ENCODE peak calls at places on chromosomes 16 and 17, in seven cellular contexts. One of them, this sample, is unnamed.

GRCh38 chr17:75124041-75124818 is 7.3 kb downstream of the NT5C start:
- DNase-seq in activated CD8-positive, alpha-beta memory T cell treated with anti-CD3 and anti-CD28 coated beads for 1 hour: no peak
- DNase-seq in uterus: no peak
- DNase-seq in fibroblast of lung: peak; percentile 65
- DNase-seq in stimulated activated CD4-positive, alpha-beta T cell treated with anti-CD3 and anti-CD28 coated beads, Interleukin-4, amount 100 ng/mL, for 4 hours: peak; percentile 82
- DNase-seq in renal cortical epithelial cell: peak; percentile 92
- DNase-seq in stomach: peak; percentile 88
- DNase-seq in this sample: no peak

GRCh38 chr16:51404386-51404785 is 253.3 kb upstream of the SALL1 start:
- DNase-seq in activated CD8-positive, alpha-beta memory T cell treated with anti-CD3 and anti-CD28 coated beads for 1 hour: no peak
- DNase-seq in uterus: no peak
- DNase-seq in fibroblast of lung: peak; percentile 5
- DNase-seq in stimulated activated CD4-positive, alpha-beta T cell treated with anti-CD3 and anti-CD28 coated beads, Interleukin-4, amount 100 ng/mL, for 4 hours: no peak
- DNase-seq in renal cortical epithelial cell: peak; percentile 93
- DNase-seq in stomach: no peak
- DNase-seq in this sample: no peak

GRCh38 chr17:44247346-44248219 is 20.4 kb downstream of the SLC4A1 start:
- DNase-seq in activated CD8-positive, alpha-beta memory T cell treated with anti-CD3 and anti-CD28 coated beads for 1 hour: no peak
- DNase-seq in uterus: peak; percentile 25
- DNase-seq in fibroblast of lung: no peak
- DNase-seq in stimulated activated CD4-positive, alpha-beta T cell treated with anti-CD3 and anti-CD28 coated beads, Interleukin-4, amount 100 ng/mL, for 4 hours: no peak
- DNase-seq in renal cortical epithelial cell: no peak
- DNase-seq in stomach: peak; percentile 34
- DNase-seq in this sample: no peak

GRCh38 chr17:29240477-29240876 is 6.2 kb upstream of the CRYBA1 start:
- DNase-seq in activated CD8-positive, alpha-beta memory T cell treated with anti-CD3 and anti-CD28 coated beads for 1 hour: no peak
- DNase-seq in uterus: no peak
- DNase-seq in fibroblast of lung: no peak
- DNase-seq in stimulated activated CD4-positive, alpha-beta T cell treated with anti-CD3 and anti-CD28 coated beads, Interleukin-4, amount 100 ng/mL, for 4 hours: no peak
- DNase-seq in renal cortical epithelial cell: no peak
- DNase-seq in stomach: no peak
- DNase-seq in this sample: no peak

GRCh38 chr17:27420211-27420950 is 35.9 kb upstream of the KSR1 start:
- DNase-seq in activated CD8-positive, alpha-beta memory T cell treated with anti-CD3 and anti-CD28 coated beads for 1 hour: no peak
- DNase-seq in uterus: no peak
- DNase-seq in fibroblast of lung: no peak
- DNase-seq in stimulated activated CD4-positive, alpha-beta T cell treated with anti-CD3 and anti-CD28 coated beads, Interleukin-4, amount 100 ng/mL, for 4 hours: no peak
- DNase-seq in renal cortical epithelial cell: no peak
- DNase-seq in stomach: no peak
- DNase-seq in this sample: no peak

GRCh38 chr16:88700636-88701482 is 5.3 kb downstream of the RNF166 start:
- DNase-seq in activated CD8-positive, alpha-beta memory T cell treated with anti-CD3 and anti-CD28 coated beads for 1 hour: peak; percentile 94
- DNase-seq in uterus: peak; percentile 62
- DNase-seq in fibroblast of lung: peak; percentile 77
- DNase-seq in stimulated activated CD4-positive, alpha-beta T cell treated with anti-CD3 and anti-CD28 coated beads, Interleukin-4, amount 100 ng/mL, for 4 hours: peak; percentile 95
- DNase-seq in renal cortical epithelial cell: peak; percentile 42
- DNase-seq in stomach: peak; percentile 85
- DNase-seq in this sample: no peak

GRCh38 chr16:31134625-31135534 is 647 bp downstream of the PRSS8 start:
- DNase-seq in activated CD8-positive, alpha-beta memory T cell treated with anti-CD3 and anti-CD28 coated beads for 1 hour: no peak
- DNase-seq in uterus: no peak
- DNase-seq in fibroblast of lung: peak; percentile 8
- DNase-seq in stimulated activated CD4-positive, alpha-beta T cell treated with anti-CD3 and anti-CD28 coated beads, Interleukin-4, amount 100 ng/mL, for 4 hours: no peak
- DNase-seq in renal cortical epithelial cell: peak; percentile 38
- DNase-seq in stomach: peak; percentile 78
- DNase-seq in this sample: no peak

GRCh38 chr16:48492131-48492530 is 106.9 kb upstream of the SIAH1 start:
- DNase-seq in activated CD8-positive, alpha-beta memory T cell treated with anti-CD3 and anti-CD28 coated beads for 1 hour: no peak
- DNase-seq in uterus: no peak
- DNase-seq in fibroblast of lung: peak; percentile 96
- DNase-seq in stimulated activated CD4-positive, alpha-beta T cell treated with anti-CD3 and anti-CD28 coated beads, Interleukin-4, amount 100 ng/mL, for 4 hours: no peak
- DNase-seq in renal cortical epithelial cell: peak; percentile 26
- DNase-seq in stomach: no peak
- DNase-seq in this sample: no peak

GRCh38 chr17:15303851-15304250 is 37.5 kb downstream of the TEKT3 start:
- DNase-seq in activated CD8-positive, alpha-beta memory T cell treated with anti-CD3 and anti-CD28 coated beads for 1 hour: no peak
- DNase-seq in uterus: no peak
- DNase-seq in fibroblast of lung: no peak
- DNase-seq in stimulated activated CD4-positive, alpha-beta T cell treated with anti-CD3 and anti-CD28 coated beads, Interleukin-4, amount 100 ng/mL, for 4 hours: no peak
- DNase-seq in renal cortical epithelial cell: no peak
- DNase-seq in stomach: no peak
- DNase-seq in this sample: no peak

GRCh38 chr17:74491645-74492044 is 25.2 kb downstream of the CD300A start:
- DNase-seq in activated CD8-positive, alpha-beta memory T cell treated with anti-CD3 and anti-CD28 coated beads for 1 hour: no peak
- DNase-seq in uterus: no peak
- DNase-seq in fibroblast of lung: no peak
- DNase-seq in stimulated activated CD4-positive, alpha-beta T cell treated with anti-CD3 and anti-CD28 coated beads, Interleukin-4, amount 100 ng/mL, for 4 hours: no peak
- DNase-seq in renal cortical epithelial cell: peak; percentile 26
- DNase-seq in stomach: no peak
- DNase-seq in this sample: no peak

GRCh38 chr17:33273743-33274410 is 19.2 kb downstream of the ASIC2 start:
- DNase-seq in activated CD8-positive, alpha-beta memory T cell treated with anti-CD3 and anti-CD28 coated beads for 1 hour: no peak
- DNase-seq in uterus: no peak
- DNase-seq in fibroblast of lung: no peak
- DNase-seq in stimulated activated CD4-positive, alpha-beta T cell treated with anti-CD3 and anti-CD28 coated beads, Interleukin-4, amount 100 ng/mL, for 4 hours: no peak
- DNase-seq in renal cortical epithelial cell: no peak
- DNase-seq in stomach: no peak
- DNase-seq in this sample: no peak

GRCh38 chr17:65123757-65124675 is 13.2 kb upstream of the RGS9 start:
- DNase-seq in activated CD8-positive, alpha-beta memory T cell treated with anti-CD3 and anti-CD28 coated beads for 1 hour: no peak
- DNase-seq in uterus: no peak
- DNase-seq in fibroblast of lung: peak; percentile 71
- DNase-seq in stimulated activated CD4-positive, alpha-beta T cell treated with anti-CD3 and anti-CD28 coated beads, Interleukin-4, amount 100 ng/mL, for 4 hours: no peak
- DNase-seq in renal cortical epithelial cell: no peak
- DNase-seq in stomach: no peak
- DNase-seq in this sample: no peak

GRCh38 chr17:7262192-7263070 is at the start of gene CLDN7:
- DNase-seq in activated CD8-positive, alpha-beta memory T cell treated with anti-CD3 and anti-CD28 coated beads for 1 hour: no peak
- DNase-seq in uterus: no peak
- DNase-seq in fibroblast of lung: no peak
- DNase-seq in stimulated activated CD4-positive, alpha-beta T cell treated with anti-CD3 and anti-CD28 coated beads, Interleukin-4, amount 100 ng/mL, for 4 hours: no peak
- DNase-seq in renal cortical epithelial cell: peak; percentile 30
- DNase-seq in stomach: peak; percentile 52
- DNase-seq in this sample: peak; percentile 86

GRCh38 chr17:74224959-74225725 is 11.8 kb downstream of the TTYH2 start:
- DNase-seq in activated CD8-positive, alpha-beta memory T cell treated with anti-CD3 and anti-CD28 coated beads for 1 hour: no peak
- DNase-seq in uterus: no peak
- DNase-seq in fibroblast of lung: no peak
- DNase-seq in stimulated activated CD4-positive, alpha-beta T cell treated with anti-CD3 and anti-CD28 coated beads, Interleukin-4, amount 100 ng/mL, for 4 hours: no peak
- DNase-seq in renal cortical epithelial cell: no peak
- DNase-seq in stomach: no peak
- DNase-seq in this sample: no peak

GRCh38 chr16:3529175-3529574 is 28.4 kb downstream of the CLUAP1 start:
- DNase-seq in activated CD8-positive, alpha-beta memory T cell treated with anti-CD3 and anti-CD28 coated beads for 1 hour: no peak
- DNase-seq in uterus: no peak
- DNase-seq in fibroblast of lung: no peak
- DNase-seq in stimulated activated CD4-positive, alpha-beta T cell treated with anti-CD3 and anti-CD28 coated beads, Interleukin-4, amount 100 ng/mL, for 4 hours: no peak
- DNase-seq in renal cortical epithelial cell: no peak
- DNase-seq in stomach: no peak
- DNase-seq in this sample: no peak

GRCh38 chr16:9258423-9259051 is 167.1 kb downstream of the HAPSTR1 start:
- DNase-seq in activated CD8-positive, alpha-beta memory T cell treated with anti-CD3 and anti-CD28 coated beads for 1 hour: no peak
- DNase-seq in uterus: no peak
- DNase-seq in fibroblast of lung: peak; percentile 5
- DNase-seq in stimulated activated CD4-positive, alpha-beta T cell treated with anti-CD3 and anti-CD28 coated beads, Interleukin-4, amount 100 ng/mL, for 4 hours: no peak
- DNase-seq in renal cortical epithelial cell: no peak
- DNase-seq in stomach: no peak
- DNase-seq in this sample: peak; percentile 41

GRCh38 chr17:979539-980405 is at the start of gene NXN:
- DNase-seq in activated CD8-positive, alpha-beta memory T cell treated with anti-CD3 and anti-CD28 coated beads for 1 hour: peak; percentile 74
- DNase-seq in uterus: peak; percentile 89
- DNase-seq in fibroblast of lung: peak; percentile 74
- DNase-seq in stimulated activated CD4-positive, alpha-beta T cell treated with anti-CD3 and anti-CD28 coated beads, Interleukin-4, amount 100 ng/mL, for 4 hours: peak; percentile 81
- DNase-seq in renal cortical epithelial cell: no peak
- DNase-seq in stomach: peak; percentile 91
- DNase-seq in this sample: peak; percentile 91

GRCh38 chr17:41602524-41602923 is 10.0 kb downstream of the KRT16 start:
- DNase-seq in activated CD8-positive, alpha-beta memory T cell treated with anti-CD3 and anti-CD28 coated beads for 1 hour: no peak
- DNase-seq in uterus: no peak
- DNase-seq in fibroblast of lung: no peak
- DNase-seq in stimulated activated CD4-positive, alpha-beta T cell treated with anti-CD3 and anti-CD28 coated beads, Interleukin-4, amount 100 ng/mL, for 4 hours: no peak
- DNase-seq in renal cortical epithelial cell: no peak
- DNase-seq in stomach: no peak
- DNase-seq in this sample: no peak

GRCh38 chr16:66616592-66616991 is 12.1 kb downstream of the CMTM3 start:
- DNase-seq in activated CD8-positive, alpha-beta memory T cell treated with anti-CD3 and anti-CD28 coated beads for 1 hour: no peak
- DNase-seq in uterus: no peak
- DNase-seq in fibroblast of lung: no peak
- DNase-seq in stimulated activated CD4-positive, alpha-beta T cell treated with anti-CD3 and anti-CD28 coated beads, Interleukin-4, amount 100 ng/mL, for 4 hours: no peak
- DNase-seq in renal cortical epithelial cell: no peak
- DNase-seq in stomach: no peak
- DNase-seq in this sample: no peak

GRCh38 chr16:15427648-15428239 is 6.6 kb upstream of the BMERB1 start:
- DNase-seq in activated CD8-positive, alpha-beta memory T cell treated with anti-CD3 and anti-CD28 coated beads for 1 hour: no peak
- DNase-seq in uterus: peak; percentile 83
- DNase-seq in fibroblast of lung: peak; percentile 90
- DNase-seq in stimulated activated CD4-positive, alpha-beta T cell treated with anti-CD3 and anti-CD28 coated beads, Interleukin-4, amount 100 ng/mL, for 4 hours: peak; percentile 54
- DNase-seq in renal cortical epithelial cell: peak; percentile 60
- DNase-seq in stomach: peak; percentile 62
- DNase-seq in this sample: no peak

GRCh38 chr17:66957951-66958579 is 6.4 kb upstream of the CACNG4 start:
- DNase-seq in activated CD8-positive, alpha-beta memory T cell treated with anti-CD3 and anti-CD28 coated beads for 1 hour: no peak
- DNase-seq in uterus: no peak
- DNase-seq in fibroblast of lung: no peak
- DNase-seq in stimulated activated CD4-positive, alpha-beta T cell treated with anti-CD3 and anti-CD28 coated beads, Interleukin-4, amount 100 ng/mL, for 4 hours: no peak
- DNase-seq in renal cortical epithelial cell: no peak
- DNase-seq in stomach: no peak
- DNase-seq in this sample: no peak

GRCh38 chr17:7834554-7834890 is 505 bp downstream of the KDM6B start:
- DNase-seq in activated CD8-positive, alpha-beta memory T cell treated with anti-CD3 and anti-CD28 coated beads for 1 hour: no peak
- DNase-seq in uterus: peak; percentile 73
- DNase-seq in fibroblast of lung: peak; percentile 51
- DNase-seq in stimulated activated CD4-positive, alpha-beta T cell treated with anti-CD3 and anti-CD28 coated beads, Interleukin-4, amount 100 ng/mL, for 4 hours: peak; percentile 47
- DNase-seq in renal cortical epithelial cell: peak; percentile 43
- DNase-seq in stomach: peak; percentile 68
- DNase-seq in this sample: no peak

GRCh38 chr17:80475949-80476876 is at the start of gene NPTX1:
- DNase-seq in activated CD8-positive, alpha-beta memory T cell treated with anti-CD3 and anti-CD28 coated beads for 1 hour: no peak
- DNase-seq in uterus: no peak
- DNase-seq in fibroblast of lung: no peak
- DNase-seq in stimulated activated CD4-positive, alpha-beta T cell treated with anti-CD3 and anti-CD28 coated beads, Interleukin-4, amount 100 ng/mL, for 4 hours: no peak
- DNase-seq in renal cortical epithelial cell: no peak
- DNase-seq in stomach: no peak
- DNase-seq in this sample: no peak

GRCh38 chr16:86783626-86784266 is 205.4 kb downstream of the FOXL1 start:
- DNase-seq in activated CD8-positive, alpha-beta memory T cell treated with anti-CD3 and anti-CD28 coated beads for 1 hour: no peak
- DNase-seq in uterus: no peak
- DNase-seq in fibroblast of lung: no peak
- DNase-seq in stimulated activated CD4-positive, alpha-beta T cell treated with anti-CD3 and anti-CD28 coated beads, Interleukin-4, amount 100 ng/mL, for 4 hours: no peak
- DNase-seq in renal cortical epithelial cell: peak; percentile 79
- DNase-seq in stomach: peak; percentile 24
- DNase-seq in this sample: no peak

GRCh38 chr17:61127960-61128359 is 271.7 kb upstream of the TBX2 start:
- DNase-seq in activated CD8-positive, alpha-beta memory T cell treated with anti-CD3 and anti-CD28 coated beads for 1 hour: no peak
- DNase-seq in uterus: no peak
- DNase-seq in fibroblast of lung: peak; percentile 60
- DNase-seq in stimulated activated CD4-positive, alpha-beta T cell treated with anti-CD3 and anti-CD28 coated beads, Interleukin-4, amount 100 ng/mL, for 4 hours: no peak
- DNase-seq in renal cortical epithelial cell: no peak
- DNase-seq in stomach: no peak
- DNase-seq in this sample: no peak

GRCh38 chr16:68298907-68299515 is 11.7 kb downstream of the SLC7A6OS start:
- DNase-seq in activated CD8-positive, alpha-beta memory T cell treated with anti-CD3 and anti-CD28 coated beads for 1 hour: no peak
- DNase-seq in uterus: peak; percentile 27
- DNase-seq in fibroblast of lung: peak; percentile 73
- DNase-seq in stimulated activated CD4-positive, alpha-beta T cell treated with anti-CD3 and anti-CD28 coated beads, Interleukin-4, amount 100 ng/mL, for 4 hours: no peak
- DNase-seq in renal cortical epithelial cell: peak; percentile 38
- DNase-seq in stomach: peak; percentile 38
- DNase-seq in this sample: no peak

GRCh38 chr16:57540387-57540786 is 2.1 kb upstream of the ADGRG5 start:
- DNase-seq in activated CD8-positive, alpha-beta memory T cell treated with anti-CD3 and anti-CD28 coated beads for 1 hour: no peak
- DNase-seq in uterus: peak; percentile 10
- DNase-seq in fibroblast of lung: no peak
- DNase-seq in stimulated activated CD4-positive, alpha-beta T cell treated with anti-CD3 and anti-CD28 coated beads, Interleukin-4, amount 100 ng/mL, for 4 hours: no peak
- DNase-seq in renal cortical epithelial cell: no peak
- DNase-seq in stomach: peak; percentile 14
- DNase-seq in this sample: no peak

GRCh38 chr17:81067331-81067730 is 32.4 kb downstream of the BAIAP2 start:
- DNase-seq in activated CD8-positive, alpha-beta memory T cell treated with anti-CD3 and anti-CD28 coated beads for 1 hour: no peak
- DNase-seq in uterus: no peak
- DNase-seq in fibroblast of lung: peak; percentile 11
- DNase-seq in stimulated activated CD4-positive, alpha-beta T cell treated with anti-CD3 and anti-CD28 coated beads, Interleukin-4, amount 100 ng/mL, for 4 hours: no peak
- DNase-seq in renal cortical epithelial cell: no peak
- DNase-seq in stomach: peak; percentile 63
- DNase-seq in this sample: no peak

GRCh38 chr16:50685456-50686058 is 4.4 kb upstream of the SNX20 start:
- DNase-seq in activated CD8-positive, alpha-beta memory T cell treated with anti-CD3 and anti-CD28 coated beads for 1 hour: no peak
- DNase-seq in uterus: no peak
- DNase-seq in fibroblast of lung: no peak
- DNase-seq in stimulated activated CD4-positive, alpha-beta T cell treated with anti-CD3 and anti-CD28 coated beads, Interleukin-4, amount 100 ng/mL, for 4 hours: no peak
- DNase-seq in renal cortical epithelial cell: no peak
- DNase-seq in stomach: no peak
- DNase-seq in this sample: no peak

GRCh38 chr17:73196500-73196899 is 3.6 kb downstream of the COG1 start:
- DNase-seq in activated CD8-positive, alpha-beta memory T cell treated with anti-CD3 and anti-CD28 coated beads for 1 hour: no peak
- DNase-seq in uterus: no peak
- DNase-seq in fibroblast of lung: peak; percentile 38
- DNase-seq in stimulated activated CD4-positive, alpha-beta T cell treated with anti-CD3 and anti-CD28 coated beads, Interleukin-4, amount 100 ng/mL, for 4 hours: no peak
- DNase-seq in renal cortical epithelial cell: peak; percentile 19
- DNase-seq in stomach: peak; percentile 62
- DNase-seq in this sample: no peak

GRCh38 chr16:65117701-65118448 is 4.0 kb downstream of the CDH11 start:
- DNase-seq in activated CD8-positive, alpha-beta memory T cell treated with anti-CD3 and anti-CD28 coated beads for 1 hour: no peak
- DNase-seq in uterus: peak; percentile 80
- DNase-seq in fibroblast of lung: peak; percentile 93
- DNase-seq in stimulated activated CD4-positive, alpha-beta T cell treated with anti-CD3 and anti-CD28 coated beads, Interleukin-4, amount 100 ng/mL, for 4 hours: no peak
- DNase-seq in renal cortical epithelial cell: peak; percentile 53
- DNase-seq in stomach: peak; percentile 43
- DNase-seq in this sample: peak; percentile 58

GRCh38 chr16:68234188-68235104 is 1.5 kb downstream of the ESRP2 start:
- DNase-seq in activated CD8-positive, alpha-beta memory T cell treated with anti-CD3 and anti-CD28 coated beads for 1 hour: no peak
- DNase-seq in uterus: peak; percentile 18
- DNase-seq in fibroblast of lung: peak; percentile 28
- DNase-seq in stimulated activated CD4-positive, alpha-beta T cell treated with anti-CD3 and anti-CD28 coated beads, Interleukin-4, amount 100 ng/mL, for 4 hours: no peak
- DNase-seq in renal cortical epithelial cell: peak; percentile 38
- DNase-seq in stomach: peak; percentile 99
- DNase-seq in this sample: peak; percentile 82

GRCh38 chr17:71187145-71187878 is 933.5 kb upstream of the SOX9 start:
- DNase-seq in activated CD8-positive, alpha-beta memory T cell treated with anti-CD3 and anti-CD28 coated beads for 1 hour: no peak
- DNase-seq in uterus: no peak
- DNase-seq in fibroblast of lung: no peak
- DNase-seq in stimulated activated CD4-positive, alpha-beta T cell treated with anti-CD3 and anti-CD28 coated beads, Interleukin-4, amount 100 ng/mL, for 4 hours: no peak
- DNase-seq in renal cortical epithelial cell: no peak
- DNase-seq in stomach: no peak
- DNase-seq in this sample: no peak

GRCh38 chr16:88599092-88599733 is 29.0 kb downstream of the ZC3H18 start:
- DNase-seq in activated CD8-positive, alpha-beta memory T cell treated with anti-CD3 and anti-CD28 coated beads for 1 hour: no peak
- DNase-seq in uterus: no peak
- DNase-seq in fibroblast of lung: no peak
- DNase-seq in stimulated activated CD4-positive, alpha-beta T cell treated with anti-CD3 and anti-CD28 coated beads, Interleukin-4, amount 100 ng/mL, for 4 hours: no peak
- DNase-seq in renal cortical epithelial cell: no peak
- DNase-seq in stomach: peak; percentile 50
- DNase-seq in this sample: no peak

GRCh38 chr17:29622337-29623282 is at the start of gene CORO6:
- DNase-seq in activated CD8-positive, alpha-beta memory T cell treated with anti-CD3 and anti-CD28 coated beads for 1 hour: no peak
- DNase-seq in uterus: peak; percentile 65
- DNase-seq in fibroblast of lung: peak; percentile 40
- DNase-seq in stimulated activated CD4-positive, alpha-beta T cell treated with anti-CD3 and anti-CD28 coated beads, Interleukin-4, amount 100 ng/mL, for 4 hours: peak; percentile 52
- DNase-seq in renal cortical epithelial cell: no peak
- DNase-seq in stomach: peak; percentile 60
- DNase-seq in this sample: peak; percentile 63